ENCODE peak calls at places on chromosomes 3 and 15, in four cellular contexts. One of them, this sample, is unnamed.

GRCh38 chr3:107432013-107432515 is 54.8 kb downstream of the CCDC54 start:
- DNase-seq in omental fat pad: no peak
- DNase-seq in dorsolateral prefrontal cortex: no peak
- DNase-seq in mammary epithelial cell: peak; percentile 31
- DNase-seq in this sample: no peak

GRCh38 chr3:171129827-171130226 is 103.3 kb upstream of the SLC2A2 start:
- DNase-seq in dorsolateral prefrontal cortex: no peak
- DNase-seq in omental fat pad: no peak
- DNase-seq in mammary epithelial cell: peak; percentile 26
- DNase-seq in this sample: no peak

GRCh38 chr3:196666001-196666867 is 26.7 kb downstream of the NRROS start:
- DNase-seq in dorsolateral prefrontal cortex: no peak
- DNase-seq in mammary epithelial cell: peak; percentile 99
- DNase-seq in omental fat pad: no peak
- DNase-seq in this sample: no peak

GRCh38 chr3:177468331-177468730 is 271.0 kb upstream of the TBL1XR1 start:
- DNase-seq in omental fat pad: no peak
- DNase-seq in dorsolateral prefrontal cortex: no peak
- DNase-seq in mammary epithelial cell: peak; percentile 61
- DNase-seq in this sample: no peak

GRCh38 chr15:67080118-67080899 is 14.9 kb downstream of the SMAD3 start:
- DNase-seq in omental fat pad: no peak
- DNase-seq in mammary epithelial cell: peak; percentile 66
- DNase-seq in dorsolateral prefrontal cortex: no peak
- DNase-seq in this sample: no peak

GRCh38 chr15:65827065-65827464 is 35.0 kb upstream of the DENND4A start:
- DNase-seq in mammary epithelial cell: no peak
- DNase-seq in dorsolateral prefrontal cortex: no peak
- DNase-seq in omental fat pad: no peak
- DNase-seq in this sample: no peak

GRCh38 chr3:59247402-59247841 is 197.6 kb upstream of the CFAP20DC start:
- DNase-seq in dorsolateral prefrontal cortex: no peak
- DNase-seq in mammary epithelial cell: peak; percentile 68
- DNase-seq in omental fat pad: no peak
- DNase-seq in this sample: no peak

GRCh38 chr15:31870336-31871158 is 159.8 kb upstream of the CHRNA7 start:
- DNase-seq in mammary epithelial cell: peak; percentile 61
- DNase-seq in omental fat pad: peak; percentile 49
- DNase-seq in dorsolateral prefrontal cortex: peak; percentile 80
- DNase-seq in this sample: peak; percentile 81

GRCh38 chr15:66151809-66152208 is 101.7 kb downstream of the MEGF11 start:
- DNase-seq in omental fat pad: no peak
- DNase-seq in mammary epithelial cell: no peak
- DNase-seq in dorsolateral prefrontal cortex: no peak
- DNase-seq in this sample: no peak

GRCh38 chr3:51717947-51718346 is 11.1 kb downstream of the GRM2 start:
- DNase-seq in mammary epithelial cell: no peak
- DNase-seq in dorsolateral prefrontal cortex: no peak
- DNase-seq in omental fat pad: no peak
- DNase-seq in this sample: no peak

GRCh38 chr3:50536471-50537180 is 30.9 kb downstream of the C3orf18 start:
- DNase-seq in omental fat pad: no peak
- DNase-seq in mammary epithelial cell: peak; percentile 8
- DNase-seq in dorsolateral prefrontal cortex: no peak
- DNase-seq in this sample: no peak

DNA sequence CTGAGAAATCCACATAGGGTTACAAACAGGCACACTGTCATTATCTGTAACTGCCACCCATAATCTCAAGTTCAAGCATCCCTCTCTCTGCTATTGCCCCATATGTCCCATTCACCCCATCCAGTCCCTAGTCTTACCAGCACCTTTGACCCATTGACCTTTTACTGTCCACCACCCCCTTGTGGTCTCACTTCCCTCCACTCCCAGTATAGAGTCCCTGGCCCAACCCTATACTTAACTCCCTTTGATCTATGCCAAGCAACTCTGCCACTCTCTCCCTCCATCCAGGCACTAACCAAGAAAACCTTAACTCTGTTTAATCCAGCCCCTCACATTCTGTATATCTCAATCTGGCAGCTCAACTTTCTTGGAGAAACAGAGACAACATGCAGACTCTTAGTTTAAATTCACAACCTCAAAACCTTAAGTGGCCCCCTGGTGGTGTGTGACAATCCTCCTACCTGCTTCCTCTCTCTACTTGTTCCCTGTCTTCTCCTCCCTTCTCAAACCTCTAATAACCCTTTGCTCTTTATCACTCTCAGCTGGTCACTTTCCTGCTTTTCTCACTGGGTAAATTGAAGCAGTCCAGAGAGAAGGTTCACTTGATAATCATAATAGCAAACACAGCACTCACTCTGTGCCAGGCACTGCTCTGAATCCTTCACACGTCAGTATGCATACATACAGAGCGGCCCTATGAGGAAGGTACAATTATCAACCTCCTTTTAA is 162.7 kb downstream of the STT3B start:
- DNase-seq in mammary epithelial cell: no peak
- DNase-seq in dorsolateral prefrontal cortex: no peak
- DNase-seq in omental fat pad: no peak
- DNase-seq in this sample: no peak
- TF ChIP-seq CTCF in mammary epithelial cell: peak; percentile 14
- TF ChIP-seq CTCF in dorsolateral prefrontal cortex: no peak
- TF ChIP-seq CTCF in omental fat pad: no peak
- TF ChIP-seq CTCF in this sample: peak; percentile 35

GRCh38 chr3:38500688-38501417 is 4.7 kb downstream of the EXOG start:
- DNase-seq in dorsolateral prefrontal cortex: no peak
- DNase-seq in mammary epithelial cell: no peak
- DNase-seq in omental fat pad: no peak
- DNase-seq in this sample: no peak

GRCh38 chr3:38496131-38496910 is at the start of gene EXOG:
- DNase-seq in dorsolateral prefrontal cortex: peak; percentile 92
- DNase-seq in omental fat pad: peak; percentile 80
- DNase-seq in mammary epithelial cell: peak; percentile 85
- DNase-seq in this sample: peak; percentile 97

GRCh38 chr3:38493019-38493418 is 3.1 kb upstream of the EXOG start:
- DNase-seq in omental fat pad: no peak
- DNase-seq in mammary epithelial cell: no peak
- DNase-seq in dorsolateral prefrontal cortex: no peak
- DNase-seq in this sample: no peak

GRCh38 chr3:38491215-38491614 is 4.9 kb upstream of the EXOG start:
- DNase-seq in omental fat pad: no peak
- DNase-seq in dorsolateral prefrontal cortex: no peak
- DNase-seq in mammary epithelial cell: no peak
- DNase-seq in this sample: no peak

DNA sequence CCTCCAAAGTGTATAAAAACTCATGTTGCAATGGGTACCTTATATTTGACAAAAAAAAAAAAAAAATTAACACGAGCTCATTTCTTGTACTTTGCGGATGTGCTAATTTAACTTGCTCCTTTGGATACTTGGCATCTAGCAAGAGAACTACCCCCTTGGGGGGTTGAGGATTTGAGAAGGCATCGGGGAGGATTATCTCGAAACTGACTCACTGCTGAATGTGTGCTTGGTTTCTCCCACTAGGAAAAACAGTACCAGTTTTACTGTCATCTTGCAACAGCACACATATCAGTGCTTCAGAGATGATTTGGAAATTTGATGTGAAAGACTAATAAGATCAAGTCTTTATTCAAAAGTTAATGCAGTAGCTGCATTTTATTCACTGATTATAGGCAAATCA is 886 bp downstream of the EXOG start:
- DNase-seq in dorsolateral prefrontal cortex: no peak
- DNase-seq in omental fat pad: no peak
- DNase-seq in mammary epithelial cell: peak; percentile 34
- DNase-seq in this sample: no peak
- TF ChIP-seq CTCF in dorsolateral prefrontal cortex: no peak
- TF ChIP-seq CTCF in omental fat pad: no peak
- TF ChIP-seq CTCF in mammary epithelial cell: no peak
- TF ChIP-seq CTCF in this sample: no peak

DNA sequence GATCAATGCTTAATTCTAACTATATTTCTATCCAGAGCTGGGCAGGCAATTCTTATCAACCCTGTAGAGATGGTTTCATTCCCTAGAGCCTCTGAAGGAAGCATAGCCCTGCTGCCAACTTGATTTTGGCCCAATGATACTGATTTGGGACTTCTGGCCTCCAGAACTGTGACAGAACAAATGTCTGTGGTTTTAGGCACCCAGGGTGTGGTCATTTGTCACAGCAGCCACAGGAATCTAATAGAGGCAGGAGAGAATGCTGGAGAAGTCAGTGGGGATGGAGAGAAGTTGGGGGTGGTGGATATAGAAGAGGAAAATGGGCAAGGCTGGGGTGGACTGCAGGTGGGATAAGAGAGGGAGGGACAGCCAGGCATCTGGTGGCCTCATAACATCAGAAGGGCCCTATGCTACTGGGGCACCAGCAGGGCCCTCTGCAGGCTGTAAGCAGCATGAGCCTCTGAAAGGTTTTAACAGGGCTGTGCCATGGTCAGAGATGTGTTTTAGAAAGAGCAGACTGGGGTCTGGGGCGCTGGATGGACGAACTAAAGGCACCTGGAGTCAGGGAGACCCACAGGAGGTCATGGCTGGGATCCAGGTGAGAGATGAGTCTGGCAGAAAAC is 19.8 kb downstream of the MRPS11 start:
- DNase-seq in dorsolateral prefrontal cortex: no peak
- DNase-seq in mammary epithelial cell: no peak
- DNase-seq in omental fat pad: no peak
- DNase-seq in this sample: no peak
- TF ChIP-seq CTCF in dorsolateral prefrontal cortex: no peak
- TF ChIP-seq CTCF in mammary epithelial cell: no peak
- TF ChIP-seq CTCF in omental fat pad: no peak
- TF ChIP-seq CTCF in this sample: no peak

GRCh38 chr15:93180128-93180527 is 91.1 kb upstream of the RGMA start:
- DNase-seq in dorsolateral prefrontal cortex: no peak
- DNase-seq in omental fat pad: no peak
- DNase-seq in mammary epithelial cell: no peak
- DNase-seq in this sample: no peak

GRCh38 chr15:93180656-93181055 is 91.6 kb upstream of the RGMA start:
- DNase-seq in omental fat pad: no peak
- DNase-seq in mammary epithelial cell: no peak
- DNase-seq in dorsolateral prefrontal cortex: no peak
- DNase-seq in this sample: no peak

GRCh38 chr15:93179704-93180103 is 90.7 kb upstream of the RGMA start:
- DNase-seq in mammary epithelial cell: no peak
- DNase-seq in omental fat pad: no peak
- DNase-seq in dorsolateral prefrontal cortex: no peak
- DNase-seq in this sample: no peak

GRCh38 chr15:93178371-93178770 is 89.4 kb upstream of the RGMA start:
- DNase-seq in dorsolateral prefrontal cortex: no peak
- DNase-seq in mammary epithelial cell: no peak
- DNase-seq in omental fat pad: no peak
- DNase-seq in this sample: no peak

DNA sequence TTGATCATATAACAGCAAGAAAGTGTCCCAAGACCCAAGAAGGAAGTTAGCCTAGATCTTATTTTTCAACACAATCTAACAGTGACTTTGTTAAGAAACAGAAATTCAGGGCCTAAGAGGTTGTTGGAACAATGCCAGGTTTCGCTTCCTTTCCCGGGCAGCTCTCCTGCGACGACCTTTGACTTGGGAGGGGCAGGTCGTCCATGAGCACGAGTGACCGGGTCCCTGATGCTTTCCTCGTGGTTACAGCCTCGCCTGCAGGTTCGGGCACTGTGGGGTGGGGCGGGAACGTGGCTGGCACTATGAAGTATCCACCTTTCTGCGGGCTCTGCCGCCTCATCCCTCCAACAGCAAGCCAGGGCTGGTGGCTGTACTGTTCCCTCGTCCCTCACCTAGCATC is 90.1 kb upstream of the RGMA start:
- DNase-seq in dorsolateral prefrontal cortex: no peak
- DNase-seq in mammary epithelial cell: no peak
- DNase-seq in omental fat pad: no peak
- DNase-seq in this sample: no peak
- TF ChIP-seq CTCF in dorsolateral prefrontal cortex: no peak
- TF ChIP-seq CTCF in mammary epithelial cell: no peak
- TF ChIP-seq CTCF in omental fat pad: no peak
- TF ChIP-seq CTCF in this sample: no peak

DNA sequence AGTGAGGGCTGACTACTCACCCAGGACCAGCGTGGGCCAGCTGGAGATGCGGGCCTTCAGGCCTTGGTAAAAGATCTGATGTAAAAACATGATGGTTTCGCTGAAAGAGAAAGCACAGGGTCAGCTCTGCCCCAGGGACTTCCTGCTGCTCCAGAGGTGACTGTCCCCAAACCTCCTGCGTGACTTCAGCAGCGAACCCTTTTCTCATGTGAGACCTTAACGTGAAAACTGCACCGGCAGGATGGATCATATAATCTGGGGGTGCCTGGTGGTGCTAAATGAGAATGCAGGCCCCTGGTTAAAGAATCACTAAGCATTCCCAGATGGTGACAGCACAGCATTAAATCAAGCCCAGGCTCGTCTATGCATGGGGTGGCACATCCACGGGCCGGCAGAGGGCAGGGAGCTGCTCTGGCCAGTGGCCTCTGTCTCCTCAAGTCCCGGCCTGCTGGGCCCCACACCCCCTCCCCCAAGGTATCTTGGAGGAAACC is 55.4 kb downstream of the RASGRF1 start:
- DNase-seq in omental fat pad: no peak
- DNase-seq in mammary epithelial cell: peak; percentile 63
- DNase-seq in dorsolateral prefrontal cortex: no peak
- DNase-seq in this sample: no peak
- TF ChIP-seq CTCF in omental fat pad: no peak
- TF ChIP-seq CTCF in mammary epithelial cell: peak; percentile 68
- TF ChIP-seq CTCF in dorsolateral prefrontal cortex: peak; percentile 10
- TF ChIP-seq CTCF in this sample: peak; percentile 43

GRCh38 chr3:169562988-169563774 is 100.3 kb downstream of the MECOM start:
- DNase-seq in omental fat pad: no peak
- DNase-seq in mammary epithelial cell: no peak
- DNase-seq in dorsolateral prefrontal cortex: no peak
- DNase-seq in this sample: no peak
- TF ChIP-seq CTCF in omental fat pad: no peak
- TF ChIP-seq CTCF in mammary epithelial cell: no peak
- TF ChIP-seq CTCF in dorsolateral prefrontal cortex: no peak
- TF ChIP-seq CTCF in this sample: no peak